ENCODE peak calls at places on chromosomes 12 and 14, in nine cellular contexts. O is neural progenitor cell, J is suprapubic skin, W is testis, V is brain microvascular endothelial cell, F is lung, M is K562, T is A549, U is MM.1S. Z is an unnamed sample.

GRCh38 chr12:66190519-66191406 is 1.7 kb downstream of the IRAK3 start:
- DNase-seq in V (no peak), J (no peak), U (no peak), O (no peak), M (no peak), W (no peak), T (no peak), F (no peak), Z (no peak)

GRCh38 chr12:93763746-93764147 is 86.6 kb downstream of the CRADD start:
- DNase-seq in M (no peak), U (no peak), V (no peak), F (no peak), W (no peak), O (peak; percentile 31), J (no peak), T (no peak), Z (no peak)

GRCh38 chr12:100058482-100059029 is 73.8 kb upstream of the ANKS1B start:
- DNase-seq in J (no peak), T (no peak), F (no peak), U (no peak), V (peak; percentile 74), M (no peak), W (no peak), O (no peak), Z (no peak)

GRCh38 chr12:131808744-131809371 is 19.3 kb upstream of the MMP17 start:
- DNase-seq in M (peak; percentile 37), J (no peak), U (no peak), V (no peak), O (no peak), F (no peak), W (no peak), T (no peak), Z (no peak)

GRCh38 chr14:50093496-50093895 is 22.9 kb downstream of the VCPKMT start:
- DNase-seq in M (no peak), U (no peak), F (no peak), T (no peak), O (no peak), V (no peak), W (no peak), J (no peak), Z (no peak)

GRCh38 chr12:111107392-111108178 is 187.2 kb upstream of the MYL2 start:
- DNase-seq in J (no peak), W (no peak), T (no peak), U (no peak), M (no peak), O (no peak), F (no peak), V (no peak), Z (no peak)

GRCh38 chr14:27008187-27008586 is 410.4 kb upstream of the NOVA1 start:
- DNase-seq in T (no peak), W (no peak), O (no peak), F (no peak), M (no peak), J (no peak), U (no peak), V (no peak), Z (no peak)

GRCh38 chr14:89190779-89191513 is 226.1 kb downstream of the FOXN3 start:
- DNase-seq in M (no peak), U (no peak), J (no peak), F (no peak), V (no peak), O (peak; percentile 59), W (no peak), T (no peak), Z (no peak)

GRCh38 chr12:32159925-32160324 is 53.3 kb downstream of the BICD1 start:
- DNase-seq in U (no peak), W (no peak), O (no peak), T (no peak), J (no peak), M (no peak), F (no peak), V (no peak), Z (no peak)

GRCh38 chr12:78086553-78087362 is 256.1 kb downstream of the NAV3 start:
- DNase-seq in M (no peak), U (no peak), T (peak; percentile 1), O (no peak), V (no peak), J (no peak), F (no peak), W (no peak), Z (no peak)

GRCh38 chr12:95815635-95816212 is 25.2 kb upstream of the NTN4 start:
- DNase-seq in U (peak; percentile 53), J (no peak), W (no peak), V (no peak), F (no peak), O (no peak), T (peak; percentile 43), M (no peak), Z (no peak)

GRCh38 chr12:55745361-55746146 is 2.6 kb downstream of the GDF11 start:
- DNase-seq in V (no peak), J (no peak), T (no peak), M (peak; percentile 61), F (no peak), O (peak; percentile 96), W (no peak), U (no peak), Z (no peak)

GRCh38 chr12:55748230-55748993 is 5.5 kb downstream of the GDF11 start:
- DNase-seq in W (no peak), F (no peak), J (no peak), O (no peak), U (no peak), M (no peak), T (no peak), V (no peak), Z (no peak)

GRCh38 chr12:55743967-55744931 is 1.3 kb downstream of the GDF11 start:
- DNase-seq in T (no peak), J (no peak), W (no peak), U (no peak), F (no peak), V (no peak), O (peak; percentile 47), M (peak; percentile 44), Z (no peak)

GRCh38 chr12:55746147-55746912 is 3.4 kb downstream of the GDF11 start:
- DNase-seq in O (no peak), M (no peak), U (no peak), V (no peak), W (no peak), T (no peak), J (no peak), F (no peak), Z (no peak)

DNA sequence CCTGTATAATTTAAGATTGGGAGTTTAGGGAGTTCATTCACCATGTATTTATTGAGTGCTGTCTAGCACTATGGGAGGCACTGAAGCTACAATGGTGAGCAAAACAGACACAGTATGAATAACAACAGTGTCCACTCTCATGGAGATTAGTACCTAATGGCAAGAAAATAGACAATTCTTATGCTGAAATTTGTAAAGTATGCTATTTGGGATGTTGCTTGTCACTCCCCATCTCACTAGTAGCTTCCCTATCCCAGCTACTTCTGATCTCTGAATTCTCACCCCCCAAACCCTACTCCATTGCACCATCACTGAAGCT is 4.0 kb downstream of the GDF11 start:
- DNase-seq in O (no peak), W (no peak), F (no peak), V (no peak), M (no peak), T (no peak), J (no peak), U (no peak), Z (no peak)
- H3K4me3 ChIP-seq in O (peak overlapping the region; percentile 96), W (no peak overlapping the region), F (no peak overlapping the region), V (no peak overlapping the region), M (no peak overlapping the region), T (no peak overlapping the region), J (no peak overlapping the region), U (no peak overlapping the region), Z (no peak overlapping the region)

DNA sequence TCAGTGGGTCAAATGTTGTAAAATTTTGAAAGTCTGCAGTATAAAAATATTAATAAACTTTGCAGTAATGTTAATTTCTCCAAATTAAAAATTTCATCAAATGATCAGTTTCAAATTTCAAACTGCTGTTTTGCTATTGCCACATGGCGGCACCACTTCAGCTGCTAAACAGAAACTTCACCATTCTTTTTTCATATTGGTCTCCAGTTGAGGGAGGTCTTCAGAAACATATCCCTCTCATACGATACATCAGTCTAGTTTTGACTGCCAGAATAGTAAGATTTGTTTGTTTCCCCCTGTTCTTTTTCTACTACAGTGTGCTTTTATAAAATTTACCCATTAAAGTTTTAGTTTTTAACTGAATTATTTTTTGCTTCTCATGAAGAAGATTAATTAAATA is 4.2 kb upstream of the TRHDE start:
- DNase-seq in O (no peak), M (no peak), T (no peak), J (no peak), U (no peak), V (no peak), W (no peak), F (no peak), Z (no peak)
- TF ChIP-seq CTCF in O (peak; percentile 34), M (peak; percentile 10), T (peak; percentile 31), J (no peak), U (no peak), V (peak; percentile 57), W (no peak), F (no peak), Z (peak; percentile 12)

GRCh38 chr12:42237853-42238239 is 202 bp downstream of the YAF2 start:
- DNase-seq in M (no peak), F (no peak), J (no peak), T (no peak), W (no peak), O (peak; percentile 72), U (no peak), V (no peak), Z (no peak)

GRCh38 chr12:42237052-42237852 is 796 bp downstream of the YAF2 start:
- DNase-seq in M (peak; percentile 66), W (peak; percentile 83), O (peak; percentile 87), V (peak; percentile 69), F (peak; percentile 78), J (peak; percentile 84), T (peak; percentile 71), U (peak; percentile 89), Z (peak; percentile 70)

GRCh38 chr12:42236017-42236416 is 2.0 kb downstream of the YAF2 start:
- DNase-seq in F (no peak), U (no peak), V (no peak), T (no peak), O (no peak), M (no peak), W (no peak), J (no peak), Z (no peak)

GRCh38 chr12:42234970-42235369 is 3.1 kb downstream of the YAF2 start:
- DNase-seq in V (no peak), W (peak; percentile 27), J (no peak), F (no peak), T (no peak), M (no peak), U (no peak), O (no peak), Z (no peak)

DNA sequence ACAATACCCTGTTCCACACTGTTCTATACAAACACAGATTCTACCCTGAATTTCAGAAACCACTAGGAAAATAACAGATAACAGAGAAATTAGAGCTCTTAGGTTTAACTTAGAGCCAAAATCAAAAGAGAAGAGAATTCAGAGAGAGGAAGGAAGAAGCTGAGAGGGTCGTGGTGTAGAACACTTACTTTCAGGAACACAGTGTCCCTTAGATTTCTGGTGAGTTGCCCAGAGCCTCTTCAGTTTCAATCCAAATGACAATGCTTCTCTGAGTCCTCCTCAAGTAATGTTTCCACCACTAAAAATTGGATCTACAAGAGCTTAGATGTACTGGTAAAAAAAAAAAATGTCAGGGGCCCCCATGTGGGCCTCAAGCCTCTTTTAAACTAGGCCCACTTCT is 2.6 kb downstream of the YAF2 start:
- DNase-seq in T (no peak), U (no peak), M (no peak), W (peak; percentile 75), F (peak; percentile 43), J (no peak), O (no peak), V (no peak), Z (no peak)
- H3K4me3 ChIP-seq in T (no peak overlapping the region), U (no peak overlapping the region), M (no peak overlapping the region), W (no peak overlapping the region), F (no peak overlapping the region), J (peak overlapping the region; percentile 78), O (no peak overlapping the region), V (no peak overlapping the region), Z (no peak overlapping the region)

GRCh38 chr12:115794659-115795081 is 482.8 kb downstream of the MED13L start:
- DNase-seq in V (no peak), W (no peak), T (no peak), F (no peak), O (no peak), J (no peak), M (no peak), U (no peak), Z (no peak)
- TF ChIP-seq CTCF in V (no peak), W (no peak), T (peak; percentile 26), F (no peak), O (peak; percentile 10), J (no peak), M (peak; percentile 24), U (no peak), Z (peak; percentile 15)

Z was measured in GM12864.